ENCODE peak calls at places on chromosomes 5 and 9, in six cellular contexts. One of them, this sample, is unnamed.
A peak's percentile ranks its signal among the peaks of the same experiment; 100 is the strongest.

GRCh38 chr5:149205625-149206523 is 64.6 kb downstream of the ABLIM3 start:
- DNase-seq in fibroblast of villous mesenchyme: peak; percentile 91
- DNase-seq in lung: peak; percentile 56
- DNase-seq in cardiac fibroblast: peak; percentile 94
- DNase-seq in HCT116: no peak
- DNase-seq in nephron progenitor cell: no peak
- DNase-seq in this sample: no peak

GRCh38 chr9:114655689-114656088 is 1.9 kb downstream of the TEX53 start:
- DNase-seq in fibroblast of villous mesenchyme: peak; percentile 56
- DNase-seq in lung: no peak
- DNase-seq in cardiac fibroblast: peak; percentile 69
- DNase-seq in HCT116: no peak
- DNase-seq in nephron progenitor cell: no peak
- DNase-seq in this sample: peak; percentile 70

GRCh38 chr5:16574789-16575785 is 41.7 kb downstream of the RETREG1 start:
- DNase-seq in fibroblast of villous mesenchyme: peak; percentile 40
- DNase-seq in lung: no peak
- DNase-seq in cardiac fibroblast: peak; percentile 50
- DNase-seq in HCT116: no peak
- DNase-seq in nephron progenitor cell: no peak
- DNase-seq in this sample: no peak

GRCh38 chr9:108746864-108747263 is 108.9 kb downstream of the ACTL7B start:
- DNase-seq in fibroblast of villous mesenchyme: no peak
- DNase-seq in lung: no peak
- DNase-seq in cardiac fibroblast: peak; percentile 42
- DNase-seq in HCT116: no peak
- DNase-seq in nephron progenitor cell: no peak
- DNase-seq in this sample: no peak

GRCh38 chr9:114370985-114371335 is 16.8 kb downstream of the AKNA start:
- DNase-seq in fibroblast of villous mesenchyme: no peak
- DNase-seq in lung: no peak
- DNase-seq in cardiac fibroblast: no peak
- DNase-seq in HCT116: no peak
- DNase-seq in nephron progenitor cell: no peak
- DNase-seq in this sample: no peak

GRCh38 chr5:176792584-176793342 is 17.6 kb upstream of the UNC5A start:
- DNase-seq in fibroblast of villous mesenchyme: no peak
- DNase-seq in lung: no peak
- DNase-seq in cardiac fibroblast: no peak
- DNase-seq in HCT116: no peak
- DNase-seq in nephron progenitor cell: no peak
- DNase-seq in this sample: no peak

GRCh38 chr5:173012882-173013281 is 29.3 kb downstream of the ATP6V0E1 start:
- DNase-seq in fibroblast of villous mesenchyme: peak; percentile 67
- DNase-seq in lung: peak; percentile 55
- DNase-seq in cardiac fibroblast: peak; percentile 39
- DNase-seq in HCT116: no peak
- DNase-seq in nephron progenitor cell: no peak
- DNase-seq in this sample: no peak

GRCh38 chr5:175743676-175744210 is 85.9 kb downstream of the HRH2 start:
- DNase-seq in fibroblast of villous mesenchyme: peak; percentile 18
- DNase-seq in lung: no peak
- DNase-seq in cardiac fibroblast: peak; percentile 4
- DNase-seq in HCT116: no peak
- DNase-seq in nephron progenitor cell: peak; percentile 39
- DNase-seq in this sample: no peak

GRCh38 chr9:111502506-111502905 is 18.3 kb upstream of the ECPAS start:
- DNase-seq in fibroblast of villous mesenchyme: no peak
- DNase-seq in lung: no peak
- DNase-seq in cardiac fibroblast: no peak
- DNase-seq in HCT116: no peak
- DNase-seq in nephron progenitor cell: no peak
- DNase-seq in this sample: no peak

GRCh38 chr9:121634329-121634784 is 17.1 kb upstream of the DAB2IP start:
- DNase-seq in fibroblast of villous mesenchyme: no peak
- DNase-seq in lung: no peak
- DNase-seq in cardiac fibroblast: no peak
- DNase-seq in HCT116: no peak
- DNase-seq in nephron progenitor cell: no peak
- DNase-seq in this sample: no peak

GRCh38 chr9:87599901-87600610 is 102.4 kb downstream of the DAPK1 start:
- DNase-seq in fibroblast of villous mesenchyme: peak; percentile 96
- DNase-seq in lung: no peak
- DNase-seq in cardiac fibroblast: peak; percentile 91
- DNase-seq in HCT116: no peak
- DNase-seq in nephron progenitor cell: no peak
- DNase-seq in this sample: no peak

GRCh38 chr9:97766092-97766491 is 69.0 kb upstream of the XPA start:
- DNase-seq in fibroblast of villous mesenchyme: peak; percentile 18
- DNase-seq in lung: no peak
- DNase-seq in cardiac fibroblast: peak; percentile 33
- DNase-seq in HCT116: no peak
- DNase-seq in nephron progenitor cell: no peak
- DNase-seq in this sample: no peak

GRCh38 chr9:18692240-18692639 is 218.3 kb downstream of the ADAMTSL1 start:
- DNase-seq in fibroblast of villous mesenchyme: no peak
- DNase-seq in lung: no peak
- DNase-seq in cardiac fibroblast: no peak
- DNase-seq in HCT116: no peak
- DNase-seq in nephron progenitor cell: no peak
- DNase-seq in this sample: no peak

GRCh38 chr5:38994329-38994927 is 79.8 kb downstream of the RICTOR start:
- DNase-seq in fibroblast of villous mesenchyme: peak; percentile 79
- DNase-seq in lung: peak; percentile 30
- DNase-seq in cardiac fibroblast: peak; percentile 85
- DNase-seq in HCT116: peak; percentile 4
- DNase-seq in nephron progenitor cell: no peak
- DNase-seq in this sample: no peak

GRCh38 chr5:9480499-9480898 is 65.4 kb downstream of the SEMA5A start:
- DNase-seq in fibroblast of villous mesenchyme: no peak
- DNase-seq in lung: no peak
- DNase-seq in cardiac fibroblast: no peak
- DNase-seq in HCT116: no peak
- DNase-seq in nephron progenitor cell: no peak
- DNase-seq in this sample: no peak

GRCh38 chr5:14523243-14524034 is 58.2 kb upstream of the OTULINL start:
- DNase-seq in fibroblast of villous mesenchyme: no peak
- DNase-seq in lung: no peak
- DNase-seq in cardiac fibroblast: no peak
- DNase-seq in HCT116: no peak
- DNase-seq in nephron progenitor cell: no peak
- DNase-seq in this sample: peak; percentile 38

GRCh38 chr9:33448159-33448511 is 742 bp upstream of the AQP3 start:
- DNase-seq in fibroblast of villous mesenchyme: no peak
- DNase-seq in lung: no peak
- DNase-seq in cardiac fibroblast: no peak
- DNase-seq in HCT116: no peak
- DNase-seq in nephron progenitor cell: no peak
- DNase-seq in this sample: no peak

GRCh38 chr5:93062548-93062947 is 518.5 kb downstream of the NR2F1-AS1 start:
- DNase-seq in fibroblast of villous mesenchyme: no peak
- DNase-seq in lung: no peak
- DNase-seq in cardiac fibroblast: peak; percentile 24
- DNase-seq in HCT116: no peak
- DNase-seq in nephron progenitor cell: no peak
- DNase-seq in this sample: no peak

GRCh38 chr5:27516437-27516836 is 478.1 kb upstream of the CDH9 start:
- DNase-seq in fibroblast of villous mesenchyme: no peak
- DNase-seq in lung: no peak
- DNase-seq in cardiac fibroblast: no peak
- DNase-seq in HCT116: no peak
- DNase-seq in nephron progenitor cell: no peak
- DNase-seq in this sample: no peak

GRCh38 chr5:175576096-175576495 is 81.8 kb upstream of the HRH2 start:
- DNase-seq in fibroblast of villous mesenchyme: no peak
- DNase-seq in lung: no peak
- DNase-seq in cardiac fibroblast: no peak
- DNase-seq in HCT116: no peak
- DNase-seq in nephron progenitor cell: no peak
- DNase-seq in this sample: no peak

GRCh38 chr5:65055938-65056337 is 287.2 kb downstream of the CWC27 start:
- DNase-seq in fibroblast of villous mesenchyme: no peak
- DNase-seq in lung: no peak
- DNase-seq in cardiac fibroblast: peak; percentile 47
- DNase-seq in HCT116: no peak
- DNase-seq in nephron progenitor cell: no peak
- DNase-seq in this sample: no peak

GRCh38 chr5:159163700-159164044 is 45.7 kb downstream of the RNF145 start:
- DNase-seq in fibroblast of villous mesenchyme: no peak
- DNase-seq in lung: no peak
- DNase-seq in cardiac fibroblast: no peak
- DNase-seq in HCT116: no peak
- DNase-seq in nephron progenitor cell: no peak
- DNase-seq in this sample: no peak

GRCh38 chr5:136717917-136718316 is 352.6 kb upstream of the TRPC7 start:
- DNase-seq in fibroblast of villous mesenchyme: no peak
- DNase-seq in lung: no peak
- DNase-seq in cardiac fibroblast: no peak
- DNase-seq in HCT116: no peak
- DNase-seq in nephron progenitor cell: no peak
- DNase-seq in this sample: no peak

GRCh38 chr9:96513622-96514021 is 63.7 kb downstream of the HABP4 start:
- DNase-seq in fibroblast of villous mesenchyme: peak; percentile 58
- DNase-seq in lung: no peak
- DNase-seq in cardiac fibroblast: no peak
- DNase-seq in HCT116: no peak
- DNase-seq in nephron progenitor cell: no peak
- DNase-seq in this sample: no peak

GRCh38 chr9:73558471-73558870 is 406.8 kb downstream of the ANXA1 start:
- DNase-seq in fibroblast of villous mesenchyme: no peak
- DNase-seq in lung: no peak
- DNase-seq in cardiac fibroblast: no peak
- DNase-seq in HCT116: no peak
- DNase-seq in nephron progenitor cell: no peak
- DNase-seq in this sample: no peak

GRCh38 chr9:115146581-115147021 is 28.6 kb upstream of the TNC start:
- DNase-seq in fibroblast of villous mesenchyme: peak; percentile 94
- DNase-seq in lung: no peak
- DNase-seq in cardiac fibroblast: peak; percentile 57
- DNase-seq in HCT116: no peak
- DNase-seq in nephron progenitor cell: no peak
- DNase-seq in this sample: no peak

GRCh38 chr5:107208867-107209266 is 461.9 kb downstream of the EFNA5 start:
- DNase-seq in fibroblast of villous mesenchyme: no peak
- DNase-seq in lung: no peak
- DNase-seq in cardiac fibroblast: no peak
- DNase-seq in HCT116: no peak
- DNase-seq in nephron progenitor cell: no peak
- DNase-seq in this sample: no peak

DNA sequence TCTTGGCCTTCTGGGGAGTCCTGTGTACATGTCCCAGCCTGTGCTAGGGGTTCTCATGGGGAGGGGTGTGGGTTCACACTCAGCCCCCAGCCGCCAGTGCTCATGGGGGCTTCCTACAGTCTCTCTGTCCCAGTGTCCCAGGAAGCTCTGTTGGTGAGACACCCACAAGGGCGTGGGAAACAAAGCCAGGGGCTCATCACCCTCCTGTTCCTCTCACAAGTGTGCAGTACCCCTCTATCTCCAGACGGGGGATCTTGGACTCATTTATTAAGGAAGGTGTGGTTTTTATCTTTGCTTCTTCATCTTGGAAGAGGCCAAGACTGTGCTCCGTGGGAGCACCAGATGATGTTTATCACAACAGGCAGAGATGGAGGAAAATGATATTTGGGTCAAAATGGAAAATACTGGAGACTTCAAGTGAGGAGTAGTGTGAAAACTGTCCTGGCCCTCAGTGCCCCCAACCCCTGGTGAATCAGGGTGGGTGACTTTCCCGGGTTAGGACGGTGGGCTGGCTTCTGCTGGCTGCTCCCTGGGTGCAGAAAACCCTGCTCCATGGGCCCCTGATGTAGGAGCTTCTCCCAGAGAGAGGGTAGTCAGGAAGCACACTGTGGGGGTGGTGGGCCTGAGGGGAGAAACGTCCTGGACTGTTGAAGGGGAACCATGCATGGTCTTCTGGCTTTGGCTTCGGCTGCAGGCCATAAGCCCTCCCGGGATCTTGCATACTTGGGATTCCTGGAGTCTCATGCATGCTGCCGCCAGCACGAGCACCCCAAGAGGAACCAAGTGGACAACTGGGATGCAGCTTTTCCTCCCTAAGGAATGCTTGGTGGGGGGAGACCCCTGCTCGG is 15.3 kb downstream of the TMEM171 start:
- DNase-seq in fibroblast of villous mesenchyme: peak; percentile 25
- DNase-seq in lung: no peak
- DNase-seq in cardiac fibroblast: peak; percentile 32
- DNase-seq in HCT116: peak; percentile 31
- DNase-seq in nephron progenitor cell: peak; percentile 44
- DNase-seq in this sample: no peak
- TF ChIP-seq CTCF in fibroblast of villous mesenchyme: peak; percentile 41
- TF ChIP-seq CTCF in lung: no peak
- TF ChIP-seq CTCF in cardiac fibroblast: peak; percentile 49
- TF ChIP-seq CTCF in HCT116: peak; percentile 62
- TF ChIP-seq CTCF in nephron progenitor cell: peak; percentile 58
- TF ChIP-seq CTCF in this sample: peak; percentile 61

GRCh38 chr9:69149321-69149807 is 24.7 kb upstream of the TJP2 start:
- DNase-seq in fibroblast of villous mesenchyme: peak; percentile 76
- DNase-seq in lung: no peak
- DNase-seq in cardiac fibroblast: peak; percentile 89
- DNase-seq in HCT116: no peak
- DNase-seq in nephron progenitor cell: no peak
- DNase-seq in this sample: peak; percentile 72
- TF ChIP-seq CTCF in fibroblast of villous mesenchyme: peak; percentile 58
- TF ChIP-seq CTCF in lung: no peak
- TF ChIP-seq CTCF in cardiac fibroblast: peak; percentile 48
- TF ChIP-seq CTCF in HCT116: no peak
- TF ChIP-seq CTCF in nephron progenitor cell: no peak
- TF ChIP-seq CTCF in this sample: peak; percentile 65

DNA sequence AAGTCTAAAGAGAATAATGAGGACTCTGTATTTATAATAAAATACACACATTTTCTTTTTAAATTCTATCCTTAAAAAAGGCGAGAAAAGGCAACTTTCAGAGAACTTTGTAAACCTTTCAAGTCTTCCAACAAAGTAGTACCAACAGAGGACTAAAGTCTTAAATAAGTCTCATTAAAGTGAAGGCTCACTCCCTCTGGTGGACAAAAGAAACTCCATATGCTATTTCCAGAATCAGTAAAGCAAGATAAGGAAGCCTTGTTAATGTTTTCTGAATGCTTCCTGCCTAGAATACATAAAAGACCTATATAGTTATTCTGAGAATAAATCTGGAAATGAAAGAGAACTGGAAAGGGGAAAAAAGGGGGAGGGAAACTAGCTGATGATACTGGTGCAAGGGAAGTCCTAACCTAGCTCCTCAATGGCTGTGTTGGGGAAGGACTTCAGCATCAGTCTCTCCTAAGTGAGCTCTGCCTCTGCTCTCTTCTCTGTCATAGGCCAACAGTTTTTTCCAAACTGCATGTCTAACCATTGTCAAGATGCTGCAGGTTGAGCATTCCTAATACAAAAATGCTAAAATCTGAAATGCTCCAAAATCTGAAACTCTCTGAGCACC is 7.2 kb downstream of the HMGCS1 start:
- DNase-seq in fibroblast of villous mesenchyme: peak; percentile 83
- DNase-seq in lung: no peak
- DNase-seq in cardiac fibroblast: peak; percentile 79
- DNase-seq in HCT116: peak; percentile 41
- DNase-seq in nephron progenitor cell: no peak
- DNase-seq in this sample: no peak
- TF ChIP-seq CTCF in fibroblast of villous mesenchyme: peak; percentile 79
- TF ChIP-seq CTCF in lung: peak; percentile 21
- TF ChIP-seq CTCF in cardiac fibroblast: peak; percentile 63
- TF ChIP-seq CTCF in HCT116: peak; percentile 70
- TF ChIP-seq CTCF in nephron progenitor cell: peak; percentile 58
- TF ChIP-seq CTCF in this sample: peak; percentile 76

GRCh38 chr5:151787817-151788216 is 16.1 kb downstream of the G3BP1 start:
- DNase-seq in fibroblast of villous mesenchyme: no peak
- DNase-seq in lung: no peak
- DNase-seq in cardiac fibroblast: no peak
- DNase-seq in HCT116: no peak
- DNase-seq in nephron progenitor cell: no peak
- DNase-seq in this sample: no peak
- TF ChIP-seq CTCF in fibroblast of villous mesenchyme: no peak
- TF ChIP-seq CTCF in lung: no peak
- TF ChIP-seq CTCF in cardiac fibroblast: no peak
- TF ChIP-seq CTCF in HCT116: no peak
- TF ChIP-seq CTCF in nephron progenitor cell: no peak
- TF ChIP-seq CTCF in this sample: no peak

This sample was measured in osteocyte.